ENCODE peak calls at places on chromosomes 7 and 10, in five cellular contexts. F is fibroblast of lung, A is NCI-H446, P is AG04450, L is GM03348. O is an unnamed sample.

GRCh38 chr7:128135275-128136214 is 104.3 kb upstream of the LRRC4 start:
- DNase-seq in L (peak), P (no peak), F (peak), A (peak), O (peak)

GRCh38 chr10:86301971-86302370 is 64.6 kb downstream of the GRID1 start:
- DNase-seq in A (no peak), F (no peak), L (no peak), P (no peak), O (no peak)

GRCh38 chr10:52318136-52318810 is 4.2 kb downstream of the DKK1 start:
- DNase-seq in F (peak), L (no peak), P (no peak), A (no peak), O (peak)

GRCh38 chr7:128891110-128891941 is 19.2 kb downstream of the KCP start:
- DNase-seq in F (no peak), P (no peak), L (no peak), A (no peak), O (no peak)

GRCh38 chr7:76048668-76048988 is 722 bp downstream of the MDH2 start:
- DNase-seq in L (no peak), F (no peak), P (no peak), A (no peak), O (no peak)

GRCh38 chr10:3173173-3173878 is 744 bp upstream of the PITRM1 start:
- DNase-seq in L (no peak), F (no peak), P (no peak), A (no peak), O (no peak)

GRCh38 chr7:82559203-82559805 is 115.7 kb upstream of the CACNA2D1 start:
- DNase-seq in L (no peak), P (no peak), F (peak), A (peak), O (no peak)

GRCh38 chr7:78141533-78142281 is 343.1 kb downstream of the PHTF2 start:
- DNase-seq in F (peak), L (peak), A (peak), P (peak), O (peak)

GRCh38 chr10:100878291-100878910 is 34.4 kb upstream of the SLF2 start:
- DNase-seq in F (peak), L (peak), A (peak), P (peak), O (peak)

GRCh38 chr10:126203746-126204145 is 184.5 kb downstream of the ADAM12 start:
- DNase-seq in A (no peak), F (peak), P (no peak), L (no peak), O (no peak)

GRCh38 chr10:909831-910230 is 21.7 kb downstream of the LARP4B start:
- DNase-seq in A (no peak), P (no peak), L (peak), F (peak), O (peak)

GRCh38 chr10:97200616-97201015 is 14.9 kb upstream of the SLIT1 start:
- DNase-seq in A (no peak), F (no peak), P (no peak), L (no peak), O (no peak)

GRCh38 chr10:44470779-44471178 is 85.9 kb upstream of the CXCL12 start:
- DNase-seq in P (no peak), F (no peak), A (peak), L (no peak), O (no peak)

GRCh38 chr7:20647051-20647450 is 31.6 kb downstream of the ABCB5 start:
- DNase-seq in F (peak), A (no peak), P (no peak), L (no peak), O (no peak)

GRCh38 chr10:73110345-73110849 is at the start of gene NUDT13:
- DNase-seq in L (peak), P (no peak), F (peak), A (no peak), O (peak)

GRCh38 chr7:81857385-81857784 is 87.5 kb upstream of the HGF start:
- DNase-seq in L (peak), P (no peak), A (no peak), F (peak), O (peak)

GRCh38 chr10:77613476-77614130 is 24.0 kb downstream of the KCNMA1 start:
- DNase-seq in F (peak), L (no peak), P (no peak), A (no peak), O (no peak)

GRCh38 chr7:132417037-132417906 is 159.0 kb downstream of the PLXNA4 start:
- DNase-seq in F (peak), A (no peak), L (no peak), P (no peak), O (no peak)

GRCh38 chr7:75906991-75907667 is 7.8 kb upstream of the POR start:
- DNase-seq in P (no peak), A (no peak), L (no peak), F (no peak), O (no peak)

GRCh38 chr10:26624017-26624416 is 73.5 kb upstream of the PDSS1 start:
- DNase-seq in A (no peak), P (no peak), L (no peak), F (no peak), O (no peak)

GRCh38 chr10:118927317-118927716 is 102.2 kb upstream of the NANOS1 start:
- DNase-seq in P (no peak), L (no peak), F (no peak), A (no peak), O (no peak)

GRCh38 chr7:21318190-21318915 is 109.5 kb upstream of the SP4 start:
- DNase-seq in F (no peak), P (no peak), L (no peak), A (no peak), O (no peak)

GRCh38 chr10:49283491-49283890 is 15.5 kb upstream of the C10orf71 start:
- DNase-seq in P (no peak), A (no peak), L (no peak), F (no peak), O (no peak)

GRCh38 chr7:33744293-33744692 is 161.0 kb upstream of the BMPER start:
- DNase-seq in A (peak), P (no peak), L (no peak), F (no peak), O (peak)

GRCh38 chr7:131774419-131775220 is 218.2 kb upstream of the PODXL start:
- DNase-seq in P (no peak), L (peak), A (no peak), F (peak), O (no peak)

GRCh38 chr10:70368774-70369482 is 13.5 kb downstream of the LRRC20 start:
- DNase-seq in L (no peak), A (no peak), F (no peak), P (no peak), O (no peak)

GRCh38 chr10:29735628-29736324 is 101.0 kb upstream of the SVIL start:
- DNase-seq in F (peak), A (peak), L (peak), P (no peak), O (peak)

GRCh38 chr10:85645097-85645496 is 721.5 kb downstream of the GRID1 start:
- DNase-seq in P (no peak), F (peak), A (peak), L (no peak), O (no peak)

GRCh38 chr7:111796671-111797070 is 234.4 kb upstream of the IMMP2L start:
- DNase-seq in P (no peak), F (peak), A (no peak), L (no peak), O (no peak)

GRCh38 chr7:100222445-100223132 is 2.8 kb downstream of the PVRIG start:
- DNase-seq in A (no peak), P (no peak), F (no peak), L (no peak), O (no peak)

GRCh38 chr10:62384057-62384446 is 9.9 kb downstream of the ZNF365 start:
- DNase-seq in A (no peak), L (peak), F (peak), P (peak), O (peak)

GRCh38 chr10:103493911-103494877 is 689 bp downstream of the NEURL1 start:
- DNase-seq in A (no peak), L (peak), F (no peak), P (no peak), O (no peak)

GRCh38 chr10:81920213-81920829 is 45.3 kb downstream of the NRG3 start:
- DNase-seq in P (no peak), L (no peak), F (no peak), A (peak), O (no peak)

GRCh38 chr7:27745064-27745583 is 5.2 kb downstream of the TAX1BP1 start:
- DNase-seq in A (peak), L (peak), F (peak), P (peak), O (peak)

GRCh38 chr7:151598045-151598444 is 78.3 kb upstream of the RHEB start:
- DNase-seq in F (peak), A (no peak), L (peak), P (peak), O (peak)

GRCh38 chr10:24346877-24347505 is 138.1 kb downstream of the KIAA1217 start:
- DNase-seq in L (no peak), F (peak), P (no peak), A (no peak), O (no peak)

GRCh38 chr10:78402636-78403035 is 369.0 kb downstream of the RPS24 start:
- DNase-seq in L (no peak), F (no peak), A (no peak), P (no peak), O (no peak)